ENCODE peak calls at places on chromosomes 4 and X, in eight cellular contexts. K, W, E, Z, I, A, B and F are unnamed samples.

GRCh38 chr4:71267244-71267643 is 71.6 kb upstream of the SLC4A4 start:
- DNase-seq in K (no peak), B (no peak), W (no peak), E (no peak), A (no peak), I (no peak), Z (peak; percentile 18), F (no peak)

GRCh38 chr4:75733369-75733768 is 9.0 kb downstream of the USO1 start:
- DNase-seq in K (peak; percentile 8), Z (no peak), E (no peak), W (no peak), A (peak; percentile 47), B (no peak), I (no peak), F (no peak)

GRCh38 chr4:118772149-118773081 is 63.5 kb downstream of the SEC24D start:
- DNase-seq in Z (peak; percentile 57), E (no peak), K (peak; percentile 52), W (no peak), B (peak; percentile 35), I (peak; percentile 42), A (peak; percentile 83), F (no peak)

GRCh38 chr4:94714360-94714759 is 43.4 kb upstream of the BMPR1B start:
- DNase-seq in W (no peak), E (no peak), B (no peak), I (no peak), K (no peak), Z (peak; percentile 33), A (peak; percentile 17), F (peak; percentile 6)

GRCh38 chr4:17662694-17663093 is 48.3 kb downstream of the MED28 start:
- DNase-seq in K (peak; percentile 69), B (no peak), E (no peak), I (no peak), Z (peak; percentile 6), W (no peak), A (peak; percentile 6), F (peak; percentile 50)

GRCh38 chr4:135281230-135281629 is 1079.6 kb upstream of the PABPC4L start:
- DNase-seq in A (no peak), B (no peak), E (no peak), K (no peak), Z (no peak), I (no peak), W (no peak), F (no peak)

GRCh38 chr4:61890321-61890720 is 690.2 kb downstream of the ADGRL3 start:
- DNase-seq in W (no peak), Z (no peak), A (no peak), B (no peak), I (no peak), E (no peak), K (no peak), F (no peak)

GRCh38 chrX:3346436-3347329 is at the start of gene MXRA5:
- DNase-seq in W (no peak), A (peak; percentile 6), I (peak; percentile 27), Z (peak; percentile 60), E (no peak), K (no peak), B (peak; percentile 36), F (no peak)